ENCODE peak calls at places on chromosomes 2 and 18, in seven cellular contexts. I is fibroblast of lung; D is pancreas; C is A549; F is kidney; E is CD8-positive, alpha-beta T cell; Y is left lung. J is an unnamed sample.

GRCh38 chr18:35458677-35459441 is 38.9 kb downstream of the INO80C start:
- DNase-seq in I (peak; percentile 76), D (no peak), C (peak; percentile 79), F (peak; percentile 87), E (no peak), Y (peak; percentile 79), J (no peak)

GRCh38 chr2:190340369-190340768 is 3.0 kb upstream of the INPP1 start:
- DNase-seq in I (peak; percentile 11), D (no peak), C (peak; percentile 74), F (no peak), E (no peak), Y (no peak), J (no peak)

GRCh38 chr2:70679244-70679643 is 88.8 kb downstream of the ADD2 start:
- DNase-seq in I (no peak), D (no peak), C (no peak), F (no peak), E (no peak), Y (no peak), J (no peak)

GRCh38 chr2:195658541-195658890 is 1.5 kb downstream of the SLC39A10 start:
- DNase-seq in I (peak; percentile 79), D (no peak), C (peak; percentile 86), F (no peak), E (no peak), Y (no peak), J (peak; percentile 32)

GRCh38 chr2:80054339-80054675 is 250.2 kb downstream of the LRRTM1 start:
- DNase-seq in I (no peak), D (no peak), C (no peak), F (no peak), E (no peak), Y (no peak), J (no peak)

GRCh38 chr2:154402138-154402714 is 296.3 kb upstream of the KCNJ3 start:
- DNase-seq in I (peak; percentile 65), D (no peak), C (peak; percentile 45), F (no peak), E (no peak), Y (no peak), J (no peak)

GRCh38 chr2:189327879-189328351 is 113.4 kb upstream of the WDR75 start:
- DNase-seq in I (no peak), D (no peak), C (no peak), F (no peak), E (no peak), Y (no peak), J (no peak)

GRCh38 chr2:181239400-181239799 is 217.8 kb upstream of the ITGA4 start:
- DNase-seq in I (peak; percentile 12), D (no peak), C (peak; percentile 55), F (no peak), E (no peak), Y (no peak), J (no peak)

GRCh38 chr2:9646631-9647030 is 15.8 kb upstream of the YWHAQ start:
- DNase-seq in I (no peak), D (no peak), C (no peak), F (no peak), E (no peak), Y (no peak), J (no peak)

GRCh38 chr2:133940134-133940533 is 313.7 kb upstream of the MGAT5 start:
- DNase-seq in I (no peak), D (no peak), C (no peak), F (no peak), E (no peak), Y (no peak), J (no peak)

GRCh38 chr2:28356095-28356911 is 36.4 kb upstream of the FOSL2 start:
- DNase-seq in I (peak; percentile 89), D (peak; percentile 87), C (peak; percentile 38), F (peak; percentile 97), E (no peak), Y (peak; percentile 88), J (no peak)

GRCh38 chr2:48146552-48146951 is 240.3 kb upstream of the FBXO11 start:
- DNase-seq in I (no peak), D (no peak), C (no peak), F (no peak), E (no peak), Y (no peak), J (no peak)

GRCh38 chr18:9869713-9870430 is 15.9 kb upstream of the TXNDC2 start:
- DNase-seq in I (peak; percentile 91), D (no peak), C (peak; percentile 88), F (no peak), E (no peak), Y (no peak), J (no peak)

GRCh38 chr18:53408271-53408670 is 816.2 kb downstream of the MBD2 start:
- DNase-seq in I (no peak), D (no peak), C (no peak), F (no peak), E (no peak), Y (no peak), J (no peak)

GRCh38 chr2:48480526-48480925 is 49.4 kb upstream of the STON1 start:
- DNase-seq in I (no peak), D (no peak), C (no peak), F (no peak), E (no peak), Y (no peak), J (no peak)

GRCh38 chr2:179422037-179422643 is 157.5 kb upstream of the SESTD1 start:
- DNase-seq in I (peak; percentile 81), D (peak; percentile 69), C (peak; percentile 66), F (peak; percentile 65), E (no peak), Y (peak; percentile 47), J (no peak)

GRCh38 chr2:203605302-203605701 is 70.2 kb upstream of the RAPH1 start:
- DNase-seq in I (peak; percentile 36), D (no peak), C (no peak), F (no peak), E (no peak), Y (no peak), J (no peak)

GRCh38 chr2:205408690-205409089 is 273.6 kb upstream of the NRP2 start:
- DNase-seq in I (peak; percentile 55), D (no peak), C (no peak), F (no peak), E (no peak), Y (no peak), J (no peak)

GRCh38 chr18:35185771-35186170 is 55.1 kb upstream of the ZNF397 start:
- DNase-seq in I (no peak), D (no peak), C (no peak), F (no peak), E (no peak), Y (no peak), J (no peak)

GRCh38 chr2:80459028-80459427 is 154.5 kb upstream of the LRRTM1 start:
- DNase-seq in I (no peak), D (no peak), C (no peak), F (no peak), E (no peak), Y (no peak), J (no peak)

GRCh38 chr2:217459675-217460405 is 543.0 kb downstream of the TNS1 start:
- DNase-seq in I (no peak), D (no peak), C (no peak), F (peak; percentile 53), E (no peak), Y (no peak), J (no peak)

GRCh38 chr2:64989982-64990614 is 899 bp downstream of the SLC1A4 start:
- DNase-seq in I (no peak), D (peak; percentile 52), C (no peak), F (peak; percentile 61), E (no peak), Y (no peak), J (no peak)

GRCh38 chr2:142874293-142874814 is 3.1 kb upstream of the KYNU start:
- DNase-seq in I (peak; percentile 97), D (no peak), C (peak; percentile 98), F (no peak), E (no peak), Y (no peak), J (no peak)

GRCh38 chr2:204452464-204453023 is 92.7 kb upstream of the PARD3B start:
- DNase-seq in I (peak; percentile 96), D (no peak), C (peak; percentile 87), F (no peak), E (no peak), Y (no peak), J (no peak)

GRCh38 chr2:77179297-77179696 is 342.9 kb downstream of the LRRTM4 start:
- DNase-seq in I (no peak), D (no peak), C (no peak), F (no peak), E (no peak), Y (no peak), J (no peak)

GRCh38 chr2:68594041-68594440 is 49.3 kb upstream of the PROKR1 start:
- DNase-seq in I (no peak), D (no peak), C (no peak), F (no peak), E (no peak), Y (no peak), J (no peak)

GRCh38 chr2:68591225-68591624 is 52.2 kb upstream of the PROKR1 start:
- DNase-seq in I (no peak), D (no peak), C (no peak), F (no peak), E (no peak), Y (no peak), J (no peak)

GRCh38 chr2:68590702-68591101 is 52.7 kb upstream of the PROKR1 start:
- DNase-seq in I (no peak), D (no peak), C (no peak), F (no peak), E (no peak), Y (no peak), J (no peak)

GRCh38 chr2:68589963-68590362 is 53.4 kb upstream of the PROKR1 start:
- DNase-seq in I (no peak), D (no peak), C (peak; percentile 22), F (no peak), E (no peak), Y (no peak), J (no peak)

GRCh38 chr2:68594674-68595492 is 48.5 kb upstream of the PROKR1 start:
- DNase-seq in I (peak; percentile 54), D (no peak), C (peak; percentile 59), F (no peak), E (peak; percentile 12), Y (peak; percentile 41), J (peak; percentile 5)
- H3K27ac ChIP-seq in I (no peak overlapping the region), D (no peak overlapping the region), C (no peak overlapping the region), F (peak overlapping the region; percentile 14), E (no peak overlapping the region), Y (no peak overlapping the region), J (no peak overlapping the region)

GRCh38 chr2:128155970-128156369 is 65.0 kb downstream of the UGGT1 start:
- DNase-seq in I (no peak), D (no peak), C (no peak), F (peak; percentile 20), E (no peak), Y (no peak), J (no peak)
- H3K4me3 ChIP-seq in I (no peak overlapping the region), D (no peak overlapping the region), C (no peak overlapping the region), F (no peak overlapping the region), E (no peak overlapping the region), Y (no peak overlapping the region), J (no peak overlapping the region)

GRCh38 chr2:22273853-22274252 is 1111.1 kb upstream of the KLHL29 start:
- DNase-seq in I (no peak), D (no peak), C (no peak), F (no peak), E (no peak), Y (no peak), J (no peak)
- H3K9me3 ChIP-seq in I (no peaks in the 10 kb centered on the region), D (no peaks in the 10 kb centered on the region), C (peaks cover 3% of the 10 kb centered on the region), F (no peaks in the 10 kb centered on the region), E (no peaks in the 10 kb centered on the region), Y (no peaks in the 10 kb centered on the region), J (no peaks in the 10 kb centered on the region)

DNA sequence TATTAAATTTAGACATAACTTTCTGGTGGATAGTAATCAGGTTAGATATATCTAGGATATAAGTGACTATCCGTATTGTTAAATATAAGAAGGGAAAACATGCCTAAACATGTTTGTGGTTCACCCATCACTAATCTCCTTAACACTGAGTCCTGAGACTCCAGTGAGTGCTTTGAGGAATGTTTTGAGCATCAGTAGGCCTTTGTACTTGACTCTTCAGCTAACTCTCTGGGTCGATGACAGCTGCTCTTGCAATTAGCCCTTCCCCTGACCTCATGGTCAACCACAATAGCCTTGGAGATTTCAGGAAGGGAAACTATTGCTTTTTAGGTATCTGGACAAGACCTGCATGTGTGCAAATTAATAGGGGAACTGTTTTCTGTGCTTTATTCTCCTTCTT is 716.8 kb downstream of the EPHA4 start:
- DNase-seq in I (peak; percentile 43), D (no peak), C (no peak), F (no peak), E (no peak), Y (no peak), J (no peak)
- H3K27ac ChIP-seq in I (no peak overlapping the region), D (no peak overlapping the region), C (no peak overlapping the region), F (no peak overlapping the region), E (no peak overlapping the region), Y (no peak overlapping the region), J (no peak overlapping the region)